ENCODE peak calls at places on chromosomes 5 and 9, in four cellular contexts. One of them, this sample, is unnamed.

GRCh38 chr5:133441166-133441815 is 171.1 kb downstream of the FSTL4 start:
- DNase-seq in H1: no peak
- DNase-seq in HCT116: no peak
- DNase-seq in GM12878: no peak
- DNase-seq in this sample: no peak

GRCh38 chr5:100430268-100430900 is 104.8 kb upstream of the FAM174A start:
- DNase-seq in H1: peak; percentile 77
- DNase-seq in HCT116: peak; percentile 23
- DNase-seq in GM12878: peak; percentile 15
- DNase-seq in this sample: peak; percentile 67

GRCh38 chr5:23026252-23027170 is 173.4 kb upstream of the CDH12 start:
- DNase-seq in GM12878: no peak
- DNase-seq in HCT116: no peak
- DNase-seq in H1: no peak
- DNase-seq in this sample: no peak

GRCh38 chr9:115691097-115691496 is 462.5 kb upstream of the PAPPA start:
- DNase-seq in HCT116: no peak
- DNase-seq in H1: no peak
- DNase-seq in GM12878: no peak
- DNase-seq in this sample: no peak

GRCh38 chr9:130739081-130739480 is 45.5 kb downstream of the EXOSC2 start:
- DNase-seq in HCT116: no peak
- DNase-seq in H1: no peak
- DNase-seq in GM12878: no peak
- DNase-seq in this sample: no peak

GRCh38 chr9:119435066-119435465 is 65.8 kb upstream of the BRINP1 start:
- DNase-seq in HCT116: no peak
- DNase-seq in H1: no peak
- DNase-seq in GM12878: no peak
- DNase-seq in this sample: no peak

GRCh38 chr5:98767563-98767962 is 5.9 kb upstream of the RGMB start:
- DNase-seq in HCT116: no peak
- DNase-seq in H1: no peak
- DNase-seq in GM12878: no peak
- DNase-seq in this sample: no peak

GRCh38 chr9:102309379-102309778 is 570.9 kb upstream of the GRIN3A start:
- DNase-seq in H1: no peak
- DNase-seq in GM12878: no peak
- DNase-seq in HCT116: no peak
- DNase-seq in this sample: no peak

GRCh38 chr9:131618071-131618479 is 72.8 kb downstream of the PRRT1B start:
- DNase-seq in HCT116: no peak
- DNase-seq in H1: no peak
- DNase-seq in GM12878: no peak
- DNase-seq in this sample: no peak

GRCh38 chr5:133818031-133818431 is 150.4 kb downstream of the C5orf15 start:
- DNase-seq in HCT116: no peak
- DNase-seq in GM12878: no peak
- DNase-seq in H1: no peak
- DNase-seq in this sample: no peak

GRCh38 chr5:582936-583635 is 29.1 kb upstream of the CEP72 start:
- DNase-seq in HCT116: no peak
- DNase-seq in GM12878: no peak
- DNase-seq in H1: no peak
- DNase-seq in this sample: no peak

GRCh38 chr9:122377241-122378164 is 6.7 kb downstream of the PTGS1 start:
- DNase-seq in GM12878: no peak
- DNase-seq in H1: no peak
- DNase-seq in HCT116: no peak
- DNase-seq in this sample: no peak

GRCh38 chr9:78559449-78559885 is 262.5 kb downstream of the PSAT1 start:
- DNase-seq in H1: no peak
- DNase-seq in HCT116: no peak
- DNase-seq in GM12878: no peak
- DNase-seq in this sample: no peak

GRCh38 chr5:65861830-65862241 is 64.5 kb upstream of the ERBIN start:
- DNase-seq in GM12878: no peak
- DNase-seq in HCT116: peak; percentile 61
- DNase-seq in H1: no peak
- DNase-seq in this sample: peak; percentile 47

GRCh38 chr5:52774005-52774410 is 13.7 kb upstream of the ITGA1 start:
- DNase-seq in GM12878: no peak
- DNase-seq in HCT116: no peak
- DNase-seq in H1: no peak
- DNase-seq in this sample: no peak

GRCh38 chr9:92444841-92445240 is 20.6 kb upstream of the OMD start:
- DNase-seq in HCT116: no peak
- DNase-seq in H1: no peak
- DNase-seq in GM12878: no peak
- DNase-seq in this sample: no peak

GRCh38 chr5:91266184-91266705 is 116.9 kb downstream of the ARRDC3 start:
- DNase-seq in HCT116: peak; percentile 46
- DNase-seq in GM12878: no peak
- DNase-seq in H1: no peak
- DNase-seq in this sample: no peak

GRCh38 chr5:176812269-176813259 is 2.2 kb downstream of the UNC5A start:
- DNase-seq in H1: peak; percentile 86
- DNase-seq in HCT116: no peak
- DNase-seq in GM12878: no peak
- DNase-seq in this sample: no peak

GRCh38 chr5:4345850-4346249 is 750.2 kb downstream of the IRX1 start:
- DNase-seq in HCT116: no peak
- DNase-seq in H1: no peak
- DNase-seq in GM12878: no peak
- DNase-seq in this sample: no peak

GRCh38 chr9:37037137-37037743 is 3.2 kb upstream of the PAX5 start:
- DNase-seq in GM12878: no peak
- DNase-seq in HCT116: no peak
- DNase-seq in H1: no peak
- DNase-seq in this sample: no peak
- TF ChIP-seq JUND in GM12878: no peak
- TF ChIP-seq JUND in HCT116: no peak
- TF ChIP-seq JUND in H1: no peak
- TF ChIP-seq JUND in this sample: no peak

GRCh38 chr5:60977956-60978737 is 33.1 kb downstream of the NDUFAF2 start:
- DNase-seq in HCT116: no peak
- DNase-seq in GM12878: no peak
- DNase-seq in H1: no peak
- DNase-seq in this sample: no peak

DNA sequence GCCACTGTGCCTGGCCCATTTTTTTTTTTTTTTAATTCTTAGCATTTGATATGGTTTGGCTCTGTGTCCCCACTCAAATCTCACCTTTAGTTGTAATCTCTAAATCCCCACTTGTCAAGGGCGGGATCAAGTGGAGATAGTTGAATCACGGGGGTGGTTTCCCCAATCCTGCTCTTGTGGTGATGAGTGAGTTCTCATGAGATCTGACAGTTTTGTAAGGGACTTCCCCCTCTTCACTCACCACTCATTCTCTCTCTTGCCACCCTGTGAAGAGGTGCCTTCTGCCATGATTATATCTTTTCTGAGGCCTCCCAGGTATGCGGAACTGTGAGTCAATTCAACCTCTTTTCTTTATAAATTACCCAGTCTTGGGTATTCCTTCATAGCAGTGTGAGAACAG is 27.2 kb downstream of the NDUFAF2 start:
- DNase-seq in GM12878: peak; percentile 11
- DNase-seq in H1: no peak
- DNase-seq in HCT116: no peak
- DNase-seq in this sample: no peak
- TF ChIP-seq JUND in GM12878: no peak
- TF ChIP-seq JUND in H1: no peak
- TF ChIP-seq JUND in HCT116: no peak
- TF ChIP-seq JUND in this sample: no peak

GRCh38 chr9:107465467-107466451 is 23.8 kb downstream of the KLF4 start:
- DNase-seq in H1: peak; percentile 80
- DNase-seq in HCT116: no peak
- DNase-seq in GM12878: no peak
- DNase-seq in this sample: no peak
- TF ChIP-seq JUND in H1: no peak
- TF ChIP-seq JUND in HCT116: no peak
- TF ChIP-seq JUND in GM12878: no peak
- TF ChIP-seq JUND in this sample: no peak

GRCh38 chr5:166768536-166768935 is 1522.9 kb upstream of the WWC1 start:
- DNase-seq in H1: no peak
- DNase-seq in HCT116: no peak
- DNase-seq in GM12878: no peak
- DNase-seq in this sample: no peak
- TF ChIP-seq JUND in H1: no peak
- TF ChIP-seq JUND in HCT116: no peak
- TF ChIP-seq JUND in GM12878: no peak
- TF ChIP-seq JUND in this sample: no peak

GRCh38 chr5:117624226-117624625 is 1049.6 kb upstream of the SEMA6A start:
- DNase-seq in HCT116: no peak
- DNase-seq in H1: no peak
- DNase-seq in GM12878: no peak
- DNase-seq in this sample: no peak
- TF ChIP-seq JUND in HCT116: no peak
- TF ChIP-seq JUND in H1: no peak
- TF ChIP-seq JUND in GM12878: no peak
- TF ChIP-seq JUND in this sample: no peak

This sample was measured in T47D.